ENCODE peak calls at places on chromosomes 11 and 22, in eight cellular contexts. One of them, this sample, is unnamed.
A peak's percentile ranks its signal among the peaks of the same experiment; 100 is the strongest.

GRCh38 chr11:78229106-78229505 is 40.4 kb downstream of the USP35 start:
- DNase-seq in adrenal gland: no peak
- DNase-seq in ovary: no peak
- DNase-seq in heart left ventricle: no peak
- DNase-seq in A549: no peak
- DNase-seq in HCT116: no peak
- DNase-seq in endothelial cell of umbilical vein: no peak
- DNase-seq in body of pancreas: no peak
- DNase-seq in this sample: no peak

GRCh38 chr11:88175004-88175706 is at the start of gene RAB38:
- DNase-seq in A549: no peak
- DNase-seq in ovary: peak; percentile 18
- DNase-seq in endothelial cell of umbilical vein: no peak
- DNase-seq in adrenal gland: peak; percentile 73
- DNase-seq in body of pancreas: peak; percentile 80
- DNase-seq in heart left ventricle: peak; percentile 29
- DNase-seq in HCT116: peak; percentile 42
- DNase-seq in this sample: peak; percentile 66

GRCh38 chr22:46007003-46007847 is 30.3 kb upstream of the WNT7B start:
- DNase-seq in heart left ventricle: peak; percentile 73
- DNase-seq in ovary: peak; percentile 67
- DNase-seq in body of pancreas: peak; percentile 60
- DNase-seq in HCT116: peak; percentile 74
- DNase-seq in adrenal gland: peak; percentile 62
- DNase-seq in A549: peak; percentile 66
- DNase-seq in endothelial cell of umbilical vein: peak; percentile 77
- DNase-seq in this sample: no peak

GRCh38 chr11:68664906-68665305 is 19.4 kb upstream of the GAL start:
- DNase-seq in body of pancreas: no peak
- DNase-seq in heart left ventricle: no peak
- DNase-seq in endothelial cell of umbilical vein: no peak
- DNase-seq in adrenal gland: no peak
- DNase-seq in ovary: no peak
- DNase-seq in HCT116: no peak
- DNase-seq in A549: no peak
- DNase-seq in this sample: no peak

GRCh38 chr11:121354192-121354591 is 61.6 kb downstream of the SC5D start:
- DNase-seq in ovary: no peak
- DNase-seq in endothelial cell of umbilical vein: no peak
- DNase-seq in A549: no peak
- DNase-seq in body of pancreas: no peak
- DNase-seq in heart left ventricle: no peak
- DNase-seq in HCT116: no peak
- DNase-seq in adrenal gland: no peak
- DNase-seq in this sample: no peak

GRCh38 chr11:104594228-104594958 is 303.9 kb downstream of the CASP12 start:
- DNase-seq in body of pancreas: no peak
- DNase-seq in ovary: no peak
- DNase-seq in heart left ventricle: no peak
- DNase-seq in adrenal gland: no peak
- DNase-seq in HCT116: no peak
- DNase-seq in endothelial cell of umbilical vein: no peak
- DNase-seq in A549: no peak
- DNase-seq in this sample: no peak

GRCh38 chr11:36358436-36358835 is 62.3 kb downstream of the PRR5L start:
- DNase-seq in A549: no peak
- DNase-seq in body of pancreas: no peak
- DNase-seq in adrenal gland: no peak
- DNase-seq in endothelial cell of umbilical vein: no peak
- DNase-seq in ovary: no peak
- DNase-seq in heart left ventricle: no peak
- DNase-seq in HCT116: no peak
- DNase-seq in this sample: no peak

GRCh38 chr11:11347583-11347982 is 5.5 kb downstream of the CSNK2A3 start:
- DNase-seq in adrenal gland: no peak
- DNase-seq in A549: no peak
- DNase-seq in heart left ventricle: peak; percentile 68
- DNase-seq in HCT116: no peak
- DNase-seq in ovary: no peak
- DNase-seq in body of pancreas: no peak
- DNase-seq in endothelial cell of umbilical vein: no peak
- DNase-seq in this sample: no peak

GRCh38 chr11:11605821-11606450 is 15.9 kb downstream of the GALNT18 start:
- DNase-seq in body of pancreas: no peak
- DNase-seq in adrenal gland: no peak
- DNase-seq in ovary: no peak
- DNase-seq in HCT116: no peak
- DNase-seq in heart left ventricle: no peak
- DNase-seq in endothelial cell of umbilical vein: no peak
- DNase-seq in A549: no peak
- DNase-seq in this sample: no peak

GRCh38 chr11:2096919-2097301 is 42.3 kb downstream of the IGF2 start:
- DNase-seq in body of pancreas: no peak
- DNase-seq in adrenal gland: no peak
- DNase-seq in HCT116: no peak
- DNase-seq in endothelial cell of umbilical vein: no peak
- DNase-seq in ovary: no peak
- DNase-seq in A549: no peak
- DNase-seq in heart left ventricle: peak; percentile 57
- DNase-seq in this sample: peak; percentile 77

GRCh38 chr22:36279219-36279666 is 26.3 kb downstream of the APOL1 start:
- DNase-seq in A549: no peak
- DNase-seq in HCT116: no peak
- DNase-seq in endothelial cell of umbilical vein: no peak
- DNase-seq in heart left ventricle: no peak
- DNase-seq in ovary: no peak
- DNase-seq in body of pancreas: no peak
- DNase-seq in adrenal gland: no peak
- DNase-seq in this sample: no peak

GRCh38 chr11:1792461-1792860 is 28.7 kb upstream of the CTSD start:
- DNase-seq in A549: no peak
- DNase-seq in endothelial cell of umbilical vein: no peak
- DNase-seq in heart left ventricle: no peak
- DNase-seq in HCT116: no peak
- DNase-seq in adrenal gland: no peak
- DNase-seq in ovary: no peak
- DNase-seq in body of pancreas: no peak
- DNase-seq in this sample: no peak

DNA sequence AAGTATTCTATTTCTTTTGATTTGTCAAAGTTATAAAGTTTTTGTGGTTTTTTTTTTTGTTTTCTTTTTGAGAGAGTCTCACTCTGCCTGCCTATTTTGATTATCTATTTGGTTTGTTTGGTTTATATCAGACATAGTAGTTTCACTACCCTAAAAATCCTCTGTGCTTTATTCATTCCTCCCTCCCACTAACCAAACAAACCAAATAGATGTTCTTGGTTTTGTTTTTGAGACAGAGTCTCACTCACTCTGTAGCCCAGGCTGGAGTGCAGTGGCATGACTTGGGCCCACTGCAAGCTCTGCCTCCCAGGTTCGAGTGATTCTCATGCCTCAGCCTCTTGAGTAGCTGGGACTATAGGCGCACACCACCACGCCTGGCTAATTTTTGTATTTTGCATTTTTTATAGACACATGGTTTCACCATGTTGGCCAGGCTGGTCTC is 67.9 kb downstream of the ENTHD1 start:
- DNase-seq in endothelial cell of umbilical vein: no peak
- DNase-seq in HCT116: no peak
- DNase-seq in body of pancreas: no peak
- DNase-seq in ovary: no peak
- DNase-seq in heart left ventricle: no peak
- DNase-seq in adrenal gland: no peak
- DNase-seq in A549: no peak
- DNase-seq in this sample: no peak
- H3K27ac ChIP-seq in endothelial cell of umbilical vein: no peak overlapping the region
- H3K27ac ChIP-seq in HCT116: no peak overlapping the region
- H3K27ac ChIP-seq in body of pancreas: no peak overlapping the region
- H3K27ac ChIP-seq in ovary: no peak overlapping the region
- H3K27ac ChIP-seq in heart left ventricle: no peak overlapping the region
- H3K27ac ChIP-seq in adrenal gland: no peak overlapping the region
- H3K27ac ChIP-seq in A549: no peak overlapping the region
- H3K27ac ChIP-seq in this sample: no peak overlapping the region

DNA sequence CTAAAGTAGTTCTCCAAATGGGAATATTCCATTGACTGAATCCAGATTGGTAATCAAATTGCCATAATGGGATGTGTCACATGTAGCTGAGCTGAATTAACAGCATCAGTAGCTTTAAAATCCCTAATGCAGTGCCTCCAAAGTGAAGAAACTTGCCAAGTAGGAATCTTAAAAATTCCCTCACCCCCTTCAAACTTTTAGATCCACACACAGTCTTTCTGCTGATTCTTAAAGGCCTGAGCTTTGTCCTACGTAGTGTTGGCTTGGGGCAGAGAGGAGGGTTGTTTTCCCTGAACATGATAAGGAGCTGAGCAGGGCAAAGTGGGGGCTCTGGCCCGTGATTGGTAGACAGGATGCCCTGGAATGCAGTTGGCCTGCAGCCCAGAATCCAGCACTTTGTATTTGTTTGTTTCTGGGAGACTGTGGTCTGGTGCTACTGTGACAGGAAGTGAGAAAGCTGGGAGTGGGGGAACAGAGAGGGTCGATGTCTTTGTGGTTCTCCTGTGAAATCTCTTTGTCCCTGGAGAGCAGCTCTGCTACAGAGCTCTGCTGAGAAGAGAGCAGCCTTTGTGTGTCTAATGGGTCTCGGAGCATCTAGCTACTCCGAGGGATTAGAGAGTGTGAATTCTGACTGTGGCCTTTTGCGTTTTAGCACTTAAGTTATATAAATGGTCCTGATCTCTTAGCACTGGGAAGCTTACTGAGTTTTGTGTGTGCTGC is 16.9 kb downstream of the CTNND1 start:
- DNase-seq in adrenal gland: peak; percentile 80
- DNase-seq in body of pancreas: peak; percentile 94
- DNase-seq in heart left ventricle: peak; percentile 97
- DNase-seq in HCT116: peak; percentile 89
- DNase-seq in endothelial cell of umbilical vein: peak; percentile 100
- DNase-seq in ovary: peak; percentile 94
- DNase-seq in A549: peak; percentile 88
- DNase-seq in this sample: peak; percentile 95
- TF ChIP-seq POLR2A in adrenal gland: peak; percentile 69
- TF ChIP-seq POLR2A in body of pancreas: peak; percentile 54
- TF ChIP-seq POLR2A in heart left ventricle: no peak
- TF ChIP-seq POLR2A in HCT116: no peak
- TF ChIP-seq POLR2A in endothelial cell of umbilical vein: peak; percentile 93
- TF ChIP-seq POLR2A in ovary: peak; percentile 19
- TF ChIP-seq POLR2A in A549: no peak
- TF ChIP-seq POLR2A in this sample: no peak

GRCh38 chr11:18736590-18737148 is 10.7 kb upstream of the IGSF22 start:
- DNase-seq in ovary: no peak
- DNase-seq in adrenal gland: no peak
- DNase-seq in heart left ventricle: no peak
- DNase-seq in endothelial cell of umbilical vein: no peak
- DNase-seq in body of pancreas: no peak
- DNase-seq in A549: no peak
- DNase-seq in HCT116: no peak
- DNase-seq in this sample: no peak
- TF ChIP-seq CTCF in ovary: no peak
- TF ChIP-seq CTCF in adrenal gland: no peak
- TF ChIP-seq CTCF in heart left ventricle: no peak
- TF ChIP-seq CTCF in endothelial cell of umbilical vein: peak; percentile 7
- TF ChIP-seq CTCF in body of pancreas: no peak
- TF ChIP-seq CTCF in A549: no peak
- TF ChIP-seq CTCF in HCT116: no peak
- TF ChIP-seq CTCF in this sample: no peak

DNA sequence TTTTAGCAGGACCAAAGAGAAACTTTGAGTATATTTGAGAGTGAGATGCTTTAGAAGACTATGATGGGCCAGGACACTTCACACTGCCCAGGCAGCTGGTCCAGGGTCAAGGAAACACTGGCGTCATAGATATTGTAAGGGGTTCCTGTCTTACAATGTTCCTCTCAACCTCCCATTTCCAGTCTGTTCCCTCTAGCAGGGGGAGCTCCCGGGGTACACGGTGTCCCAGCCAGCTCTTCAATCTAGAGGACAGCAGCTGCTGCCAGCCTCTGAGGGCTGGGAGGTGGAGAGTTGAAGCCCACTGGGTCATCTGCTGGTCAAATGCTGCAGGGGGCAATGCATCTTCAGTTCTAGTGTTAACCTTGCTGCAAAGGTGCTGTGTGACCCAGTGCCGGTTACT is 40.7 kb upstream of the TIMP3 start:
- DNase-seq in A549: no peak
- DNase-seq in heart left ventricle: peak; percentile 45
- DNase-seq in HCT116: no peak
- DNase-seq in body of pancreas: no peak
- DNase-seq in adrenal gland: no peak
- DNase-seq in endothelial cell of umbilical vein: no peak
- DNase-seq in ovary: no peak
- DNase-seq in this sample: no peak
- H3K27ac ChIP-seq in A549: no peak overlapping the region
- H3K27ac ChIP-seq in heart left ventricle: peak overlapping the region; percentile 77
- H3K27ac ChIP-seq in HCT116: no peak overlapping the region
- H3K27ac ChIP-seq in body of pancreas: no peak overlapping the region
- H3K27ac ChIP-seq in adrenal gland: no peak overlapping the region
- H3K27ac ChIP-seq in endothelial cell of umbilical vein: no peak overlapping the region
- H3K27ac ChIP-seq in ovary: no peak overlapping the region
- H3K27ac ChIP-seq in this sample: peak overlapping the region; percentile 83

GRCh38 chr22:38180841-38181452 is 683 bp downstream of the PLA2G6 start:
- DNase-seq in ovary: peak; percentile 46
- DNase-seq in endothelial cell of umbilical vein: peak; percentile 40
- DNase-seq in HCT116: no peak
- DNase-seq in A549: no peak
- DNase-seq in body of pancreas: peak; percentile 63
- DNase-seq in heart left ventricle: no peak
- DNase-seq in adrenal gland: peak; percentile 65
- DNase-seq in this sample: no peak
- TF ChIP-seq POLR2A in ovary: no peak
- TF ChIP-seq POLR2A in endothelial cell of umbilical vein: no peak
- TF ChIP-seq POLR2A in HCT116: no peak
- TF ChIP-seq POLR2A in A549: no peak
- TF ChIP-seq POLR2A in body of pancreas: no peak
- TF ChIP-seq POLR2A in heart left ventricle: no peak
- TF ChIP-seq POLR2A in adrenal gland: peak; percentile 48
- TF ChIP-seq POLR2A in this sample: no peak

This sample was measured in suprapubic skin.